ENCODE peak calls at places on chromosomes 11 and 22, in four cellular contexts. T is HuH-7.5; Q is stimulated activated naive CD4-positive, alpha-beta T cell; M is NCI-H345. Z is an unnamed sample.

GRCh38 chr11:64834723-64835615 is 9.5 kb downstream of the CDC42BPG start:
- DNase-seq in T (no peak), Q (no peak), M (no peak), Z (no peak)

GRCh38 chr11:119711476-119711875 is 17.5 kb downstream of the NECTIN1 start:
- DNase-seq in T (no peak), Q (no peak), M (no peak), Z (no peak)

GRCh38 chr22:22244337-22245250 is at the start of gene VPREB1:
- DNase-seq in T (no peak), Q (no peak), M (no peak), Z (no peak)

GRCh38 chr11:2310073-2310785 is 8.4 kb downstream of the TSPAN32 start:
- DNase-seq in T (no peak), Q (no peak), M (no peak), Z (no peak)

GRCh38 chr22:49713003-49713402 is 114.7 kb downstream of the BRD1 start:
- DNase-seq in T (no peak), Q (no peak), M (peak), Z (no peak)

GRCh38 chr11:134541951-134542350 is 129.9 kb upstream of the B3GAT1 start:
- DNase-seq in T (no peak), Q (no peak), M (no peak), Z (no peak)

GRCh38 chr11:94735907-94736306 is 32.2 kb upstream of the AMOTL1 start:
- DNase-seq in T (no peak), Q (no peak), M (no peak), Z (no peak)

GRCh38 chr22:45946805-45947600 is 30.0 kb downstream of the WNT7B start:
- DNase-seq in T (no peak), Q (no peak), M (no peak), Z (no peak)

GRCh38 chr11:65787649-65788622 is 1.1 kb downstream of the OVOL1 start:
- DNase-seq in T (peak), Q (no peak), M (no peak), Z (no peak)

GRCh38 chr22:24994070-24994763 is 41.7 kb downstream of the KIAA1671 start:
- DNase-seq in T (no peak), Q (no peak), M (peak), Z (no peak)

GRCh38 chr11:2722955-2723354 is 23.2 kb upstream of the KCNQ1OT1 start:
- DNase-seq in T (no peak), Q (no peak), M (no peak), Z (no peak)

GRCh38 chr11:30328676-30329075 is 5.8 kb downstream of the ARL14EP start:
- DNase-seq in T (no peak), Q (no peak), M (no peak), Z (no peak)

GRCh38 chr11:17529814-17530162 is 14.4 kb downstream of the USH1C start:
- DNase-seq in T (no peak), Q (no peak), M (no peak), Z (no peak)

GRCh38 chr11:93169950-93170561 is 27.7 kb downstream of the SLC36A4 start:
- DNase-seq in T (no peak), Q (no peak), M (peak), Z (no peak)

Z was measured in naive thymus-derived CD4-positive, alpha-beta T cell.